ENCODE peak calls at places on chromosomes 5 and 9, in eight cellular contexts. A, Z, K, J, S, E, M and X are unnamed samples.

GRCh38 chr9:137504432-137504777 is 45.3 kb upstream of the NSMF start:
- DNase-seq in A (no peak), Z (no peak), K (no peak), J (no peak), S (no peak), E (no peak), M (no peak), X (no peak)

GRCh38 chr5:27995867-27996266 is 957.5 kb upstream of the CDH9 start:
- DNase-seq in A (no peak), Z (no peak), K (no peak), J (no peak), S (no peak), E (no peak), M (no peak), X (no peak)

GRCh38 chr5:134088291-134088690 is 26.2 kb upstream of the TCF7 start:
- DNase-seq in A (no peak), Z (no peak), K (no peak), J (peak), S (no peak), E (no peak), M (peak), X (peak)

GRCh38 chr5:162888268-162888667 is 549.1 kb upstream of the CCNG1 start:
- DNase-seq in A (no peak), Z (no peak), K (no peak), J (no peak), S (no peak), E (no peak), M (peak), X (no peak)

GRCh38 chr9:95202076-95202681 is 115.3 kb downstream of the FANCC start:
- DNase-seq in A (no peak), Z (no peak), K (no peak), J (no peak), S (no peak), E (no peak), M (peak), X (no peak)

GRCh38 chr5:51652980-51653379 is 269.7 kb downstream of the ISL1 start:
- DNase-seq in A (no peak), Z (no peak), K (no peak), J (peak), S (no peak), E (no peak), M (peak), X (peak)

GRCh38 chr5:68482199-68482598 is 266.6 kb downstream of the PIK3R1 start:
- DNase-seq in A (no peak), Z (no peak), K (no peak), J (no peak), S (no peak), E (no peak), M (no peak), X (no peak)

GRCh38 chr9:125401317-125401716 is 139.7 kb downstream of the GAPVD1 start:
- DNase-seq in A (no peak), Z (no peak), K (no peak), J (no peak), S (no peak), E (no peak), M (peak), X (no peak)

GRCh38 chr5:97231025-97231636 is 48.1 kb upstream of the RIOK2 start:
- DNase-seq in A (peak), Z (peak), K (peak), J (peak), S (no peak), E (peak), M (peak), X (peak)

GRCh38 chr5:54570923-54571322 is 53.4 kb downstream of the SNX18 start:
- DNase-seq in A (no peak), Z (no peak), K (no peak), J (peak), S (no peak), E (no peak), M (peak), X (peak)

GRCh38 chr5:180128671-180129261 is 57.2 kb upstream of the RNF130 start:
- DNase-seq in A (no peak), Z (no peak), K (no peak), J (no peak), S (no peak), E (no peak), M (no peak), X (no peak)

GRCh38 chr5:172771439-172772111 is 580 bp upstream of the DUSP1 start:
- DNase-seq in A (no peak), Z (no peak), K (no peak), J (peak), S (no peak), E (peak), M (peak), X (no peak)

GRCh38 chr5:68749076-68749475 is 344.7 kb upstream of the SLC30A5 start:
- DNase-seq in A (no peak), Z (no peak), K (no peak), J (no peak), S (no peak), E (no peak), M (no peak), X (no peak)

GRCh38 chr5:78618303-78618702 is 30.3 kb downstream of the LHFPL2 start:
- DNase-seq in A (no peak), Z (no peak), K (no peak), J (no peak), S (no peak), E (no peak), M (no peak), X (no peak)

GRCh38 chr9:2597483-2597882 is 24.1 kb upstream of the VLDLR start:
- DNase-seq in A (no peak), Z (no peak), K (no peak), J (peak), S (no peak), E (no peak), M (peak), X (no peak)

GRCh38 chr5:154345255-154345952 is 100.4 kb upstream of the SAP30L start:
- DNase-seq in A (no peak), Z (no peak), K (no peak), J (no peak), S (no peak), E (no peak), M (no peak), X (no peak)

GRCh38 chr9:112341741-112342140 is 8.3 kb upstream of the PTBP3 start:
- DNase-seq in A (no peak), Z (no peak), K (peak), J (peak), S (no peak), E (no peak), M (peak), X (peak)

GRCh38 chr9:26326473-26327044 is 566.0 kb downstream of the CAAP1 start:
- DNase-seq in A (peak), Z (peak), K (peak), J (peak), S (no peak), E (no peak), M (peak), X (peak)

GRCh38 chr5:56456002-56456401 is 222.9 kb upstream of the ANKRD55 start:
- DNase-seq in A (no peak), Z (no peak), K (no peak), J (no peak), S (no peak), E (no peak), M (peak), X (no peak)

GRCh38 chr5:141488591-141489478 is at the start of gene PCDHGC5:
- DNase-seq in A (no peak), Z (no peak), K (peak), J (peak), S (no peak), E (no peak), M (peak), X (peak)

GRCh38 chr5:139248826-139249453 is 44.6 kb upstream of the MATR3 start:
- DNase-seq in A (no peak), Z (no peak), K (no peak), J (no peak), S (no peak), E (no peak), M (no peak), X (no peak)

GRCh38 chr9:72454871-72455471 is 66.4 kb upstream of the TMC1 start:
- DNase-seq in A (no peak), Z (no peak), K (no peak), J (peak), S (no peak), E (no peak), M (peak), X (no peak)

GRCh38 chr9:107309271-107309670 is 26.2 kb downstream of the RAD23B start:
- DNase-seq in A (no peak), Z (no peak), K (no peak), J (no peak), S (no peak), E (no peak), M (peak), X (peak)

GRCh38 chr5:31598640-31599611 is 40.0 kb upstream of the PDZD2 start:
- DNase-seq in A (no peak), Z (no peak), K (no peak), J (no peak), S (no peak), E (no peak), M (no peak), X (no peak)

GRCh38 chr9:129676970-129677369 is 11.5 kb downstream of the PRRX2 start:
- DNase-seq in A (no peak), Z (no peak), K (peak), J (peak), S (no peak), E (no peak), M (no peak), X (no peak)

GRCh38 chr9:130843049-130843908 is 8.2 kb downstream of the ABL1 start:
- DNase-seq in A (no peak), Z (no peak), K (peak), J (no peak), S (no peak), E (no peak), M (no peak), X (no peak)

GRCh38 chr9:131943397-131943796 is 136.3 kb downstream of the MED27 start:
- DNase-seq in A (no peak), Z (no peak), K (no peak), J (no peak), S (no peak), E (no peak), M (no peak), X (peak)

GRCh38 chr9:68740561-68740960 is 35.5 kb downstream of the PIP5K1B start:
- DNase-seq in A (no peak), Z (no peak), K (no peak), J (no peak), S (no peak), E (no peak), M (no peak), X (no peak)

GRCh38 chr5:169791251-169791650 is 154.2 kb downstream of the DOCK2 start:
- DNase-seq in A (no peak), Z (no peak), K (no peak), J (no peak), S (no peak), E (no peak), M (peak), X (peak)

GRCh38 chr5:61949680-61950435 is 356.1 kb upstream of the KIF2A start:
- DNase-seq in A (no peak), Z (no peak), K (no peak), J (no peak), S (no peak), E (no peak), M (no peak), X (no peak)

GRCh38 chr5:107670927-107671741 is at the start of gene EFNA5:
- DNase-seq in A (no peak), Z (no peak), K (peak), J (peak), S (no peak), E (no peak), M (peak), X (peak)

GRCh38 chr9:129633207-129633606 is 7.2 kb downstream of the NTMT1 start:
- DNase-seq in A (no peak), Z (no peak), K (no peak), J (no peak), S (no peak), E (no peak), M (no peak), X (no peak)

GRCh38 chr9:113953541-113953940 is 77.4 kb downstream of the ZNF618 start:
- DNase-seq in A (no peak), Z (no peak), K (no peak), J (peak), S (no peak), E (no peak), M (no peak), X (peak)

GRCh38 chr9:129679537-129679936 is 14.1 kb downstream of the PRRX2 start:
- DNase-seq in A (no peak), Z (no peak), K (no peak), J (no peak), S (no peak), E (no peak), M (no peak), X (no peak)

GRCh38 chr9:98786750-98787510 is 9.4 kb downstream of the ANKS6 start:
- DNase-seq in A (no peak), Z (no peak), K (no peak), J (no peak), S (no peak), E (no peak), M (no peak), X (no peak)

GRCh38 chr9:37730256-37730655 is 23.3 kb upstream of the TRMT10B start:
- DNase-seq in A (no peak), Z (no peak), K (no peak), J (no peak), S (no peak), E (no peak), M (peak), X (peak)